ENCODE peak calls at places on chromosomes 13 and 19, in four cellular contexts. P is lung, W is cardiac muscle cell, L is adrenal gland. X is an unnamed sample.
A peak's percentile ranks its signal among the peaks of the same experiment; 100 is the strongest.

GRCh38 chr13:27635256-27635655 is 13.6 kb downstream of the POLR1D start:
- DNase-seq in P (no peak), W (no peak), L (no peak), X (no peak)

GRCh38 chr19:29552454-29553280 is 26.9 kb downstream of the VSTM2B start:
- DNase-seq in P (no peak), W (no peak), L (no peak), X (no peak)

GRCh38 chr19:17841810-17842662 is 5.7 kb downstream of the JAK3 start:
- DNase-seq in P (peak; percentile 65), W (peak; percentile 93), L (peak; percentile 79), X (no peak)

GRCh38 chr13:78787189-78787588 is 128.2 kb upstream of the OBI1 start:
- DNase-seq in P (no peak), W (peak; percentile 13), L (no peak), X (no peak)

GRCh38 chr13:106100261-106100919 is 435.1 kb downstream of the EFNB2 start:
- DNase-seq in P (no peak), W (no peak), L (no peak), X (no peak)

GRCh38 chr19:4246767-4247593 is at the start of gene YJU2:
- DNase-seq in P (peak; percentile 99), W (peak; percentile 100), L (peak; percentile 100), X (peak; percentile 96)

GRCh38 chr13:30991922-30992321 is 59.5 kb downstream of the TEX26 start:
- DNase-seq in P (peak; percentile 41), W (no peak), L (no peak), X (no peak)

GRCh38 chr13:72692884-72693514 is 34.4 kb downstream of the MZT1 start:
- DNase-seq in P (no peak), W (no peak), L (no peak), X (no peak)

GRCh38 chr19:16573925-16574324 is 1.7 kb upstream of the SLC35E1 start:
- DNase-seq in P (no peak), W (no peak), L (no peak), X (no peak)

GRCh38 chr19:18475762-18476331 is 37.9 kb upstream of the ISYNA1 start:
- DNase-seq in P (no peak), W (no peak), L (no peak), X (no peak)

GRCh38 chr19:8512115-8512967 is 1.6 kb downstream of the ZNF414 start:
- DNase-seq in P (no peak), W (peak; percentile 24), L (no peak), X (no peak)

GRCh38 chr19:43956827-43957226 is 5.8 kb downstream of the ZNF221 start:
- DNase-seq in P (no peak), W (no peak), L (no peak), X (no peak)

GRCh38 chr13:61286148-61286745 is 129.4 kb downstream of the PCDH20 start:
- DNase-seq in P (no peak), W (no peak), L (no peak), X (no peak)

GRCh38 chr13:105679832-105680231 is 855.6 kb downstream of the EFNB2 start:
- DNase-seq in P (no peak), W (no peak), L (no peak), X (no peak)

GRCh38 chr13:102856603-102857002 is 10.8 kb downstream of the ERCC5 start:
- DNase-seq in P (no peak), W (peak; percentile 71), L (peak; percentile 53), X (no peak)

GRCh38 chr13:104286566-104287290 is 1220.5 kb upstream of the SLC10A2 start:
- DNase-seq in P (no peak), W (no peak), L (no peak), X (no peak)

GRCh38 chr19:44553478-44554171 is 24.1 kb upstream of the CEACAM20 start:
- DNase-seq in P (peak; percentile 9), W (no peak), L (no peak), X (no peak)

GRCh38 chr19:20662421-20663105 is 1.2 kb upstream of the ZNF626 start:
- DNase-seq in P (no peak), W (no peak), L (no peak), X (no peak)

GRCh38 chr13:29429496-29429895 is 166.0 kb downstream of the SLC7A1 start:
- DNase-seq in P (no peak), W (peak; percentile 24), L (no peak), X (no peak)

GRCh38 chr13:52010890-52011689 is at the start of gene ATP7B:
- DNase-seq in P (no peak), W (peak; percentile 13), L (peak; percentile 21), X (no peak)

GRCh38 chr19:29383696-29384095 is 142.1 kb upstream of the VSTM2B start:
- DNase-seq in P (no peak), W (no peak), L (no peak), X (no peak)

GRCh38 chr13:97446448-97446847 is 12.5 kb downstream of the RAP2A start:
- DNase-seq in P (no peak), W (no peak), L (no peak), X (no peak)

GRCh38 chr19:13169769-13170168 is 19.6 kb downstream of the IER2 start:
- DNase-seq in P (no peak), W (peak; percentile 22), L (peak; percentile 69), X (no peak)

GRCh38 chr19:2089001-2089711 is 7.0 kb downstream of the MOB3A start:
- DNase-seq in P (no peak), W (no peak), L (no peak), X (no peak)

GRCh38 chr13:82010780-82011179 is 1669.9 kb upstream of the SPRY2 start:
- DNase-seq in P (no peak), W (no peak), L (no peak), X (no peak)

GRCh38 chr19:14413765-14414171 is 5.4 kb downstream of the DDX39A start:
- DNase-seq in P (no peak), W (peak; percentile 69), L (no peak), X (no peak)

GRCh38 chr19:3065675-3066357 is 3.5 kb upstream of the TLE5 start:
- DNase-seq in P (no peak), W (no peak), L (no peak), X (no peak)

GRCh38 chr13:43205421-43205820 is 182.0 kb downstream of the DNAJC15 start:
- DNase-seq in P (no peak), W (no peak), L (no peak), X (no peak)

GRCh38 chr13:43203781-43204180 is 180.4 kb downstream of the DNAJC15 start:
- DNase-seq in P (no peak), W (no peak), L (no peak), X (no peak)

GRCh38 chr13:43204591-43204990 is 181.2 kb downstream of the DNAJC15 start:
- DNase-seq in P (no peak), W (no peak), L (no peak), X (no peak)

GRCh38 chr13:43206858-43207257 is 183.5 kb downstream of the DNAJC15 start:
- DNase-seq in P (no peak), W (no peak), L (no peak), X (no peak)
- H3K4me3 ChIP-seq in P (no peak overlapping the region), W (no peak overlapping the region), L (no peak overlapping the region), X (no peak overlapping the region)

GRCh38 chr13:110344320-110344719 is 37.2 kb downstream of the COL4A2 start:
- DNase-seq in P (no peak), W (no peak), L (no peak), X (no peak)
- H3K4me1 ChIP-seq in P (peaks cover 38% of the 10 kb centered on the region), W (peaks cover 24% of the 10 kb centered on the region), L (peaks cover 15% of the 10 kb centered on the region), X (peaks cover 79% of the 10 kb centered on the region)

GRCh38 chr19:33300016-33300981 is 2.0 kb downstream of the CEBPA start:
- DNase-seq in P (peak; percentile 33), W (peak; percentile 20), L (no peak), X (no peak)

GRCh38 chr19:33302175-33302973 is at the start of gene CEBPA:
- DNase-seq in P (peak; percentile 82), W (peak; percentile 85), L (peak; percentile 54), X (no peak)

GRCh38 chr19:33302974-33303790 is 848 bp upstream of the CEBPA start:
- DNase-seq in P (no peak), W (peak; percentile 70), L (no peak), X (no peak)

GRCh38 chr19:33301900-33302174 is 497 bp downstream of the CEBPA start:
- DNase-seq in P (no peak), W (no peak), L (no peak), X (no peak)

GRCh38 chr19:33301011-33301899 is 1.1 kb downstream of the CEBPA start:
- DNase-seq in P (peak; percentile 38), W (peak; percentile 14), L (no peak), X (no peak)
- H3K27ac ChIP-seq in P (peak overlapping the region; percentile 80), W (no peak overlapping the region), L (no peak overlapping the region), X (peak overlapping the region; percentile 89)

DNA sequence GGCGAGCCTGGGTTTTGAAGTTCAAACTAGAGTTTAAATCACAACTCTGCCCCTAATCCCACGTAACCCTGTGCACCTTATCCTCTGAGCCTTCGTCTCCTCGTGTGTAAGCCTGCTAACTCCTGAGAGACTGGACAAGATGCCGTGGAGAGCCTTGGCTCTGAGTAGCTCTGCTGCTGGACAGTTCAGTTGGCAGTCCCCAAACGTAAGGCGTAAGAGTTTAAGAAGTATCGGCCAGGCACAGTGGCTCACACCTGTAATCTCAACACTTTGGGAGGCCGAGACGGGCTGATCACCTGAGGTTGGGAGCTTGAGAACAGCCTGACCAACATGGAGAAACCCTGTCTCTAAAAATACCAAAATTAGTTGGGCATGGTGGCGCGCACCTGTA is 4.7 kb upstream of the CD79A start:
- DNase-seq in P (no peak), W (no peak), L (no peak), X (no peak)
- H3K4me3 ChIP-seq in P (no peak overlapping the region), W (no peak overlapping the region), L (no peak overlapping the region), X (no peak overlapping the region)